ENCODE peak calls at places on chromosomes 7 and 10, in seven cellular contexts. A, S, P, T, V, J and F are unnamed samples.

GRCh38 chr7:75804004-75804403 is 9.6 kb downstream of the CCL24 start:
- DNase-seq in A (no peak), S (no peak), P (no peak), T (no peak), V (no peak), J (no peak), F (no peak)

GRCh38 chr10:73426318-73426717 is 7.0 kb downstream of the MSS51 start:
- DNase-seq in A (no peak), S (no peak), P (no peak), T (no peak), V (no peak), J (no peak), F (no peak)

GRCh38 chr7:96084880-96085551 is 236.9 kb downstream of the SLC25A13 start:
- DNase-seq in A (no peak), S (no peak), P (no peak), T (no peak), V (no peak), J (peak; percentile 68), F (no peak)

GRCh38 chr7:52161483-52161882 is 844.9 kb upstream of the COBL start:
- DNase-seq in A (no peak), S (no peak), P (no peak), T (no peak), V (no peak), J (no peak), F (no peak)

GRCh38 chr10:124949543-124949942 is 7.6 kb downstream of the ZRANB1 start:
- DNase-seq in A (no peak), S (no peak), P (no peak), T (no peak), V (no peak), J (peak; percentile 26), F (no peak)

GRCh38 chr10:67772894-67773511 is 65.0 kb downstream of the DNAJC12 start:
- DNase-seq in A (no peak), S (peak; percentile 60), P (no peak), T (no peak), V (no peak), J (peak; percentile 55), F (no peak)

GRCh38 chr10:1107679-1108078 is 51.5 kb downstream of the WDR37 start:
- DNase-seq in A (peak; percentile 74), S (no peak), P (no peak), T (no peak), V (no peak), J (no peak), F (no peak)

GRCh38 chr7:12638851-12639467 is 48.5 kb upstream of the ARL4A start:
- DNase-seq in A (no peak), S (peak; percentile 70), P (no peak), T (no peak), V (no peak), J (peak; percentile 54), F (no peak)

GRCh38 chr7:82528577-82529305 is 85.2 kb upstream of the CACNA2D1 start:
- DNase-seq in A (no peak), S (no peak), P (no peak), T (no peak), V (no peak), J (peak; percentile 76), F (no peak)

GRCh38 chr10:30247704-30248103 is 101.4 kb downstream of the MTPAP start:
- DNase-seq in A (no peak), S (peak; percentile 62), P (no peak), T (no peak), V (no peak), J (no peak), F (no peak)

GRCh38 chr7:64867863-64868440 is 35.1 kb upstream of the ZNF273 start:
- DNase-seq in A (no peak), S (no peak), P (no peak), T (no peak), V (no peak), J (no peak), F (no peak)

GRCh38 chr7:79268730-79269129 is 184.7 kb downstream of the MAGI2 start:
- DNase-seq in A (no peak), S (no peak), P (no peak), T (no peak), V (no peak), J (no peak), F (no peak)

GRCh38 chr7:19122018-19122588 is 4.7 kb upstream of the TWIST1 start:
- DNase-seq in A (no peak), S (peak; percentile 50), P (no peak), T (no peak), V (no peak), J (peak; percentile 72), F (no peak)

GRCh38 chr7:46301677-46302076 is 380.6 kb upstream of the IGFBP3 start:
- DNase-seq in A (no peak), S (no peak), P (no peak), T (no peak), V (no peak), J (peak; percentile 84), F (no peak)

GRCh38 chr10:94092848-94093247 is 99.1 kb downstream of the PLCE1 start:
- DNase-seq in A (no peak), S (no peak), P (peak; percentile 26), T (no peak), V (no peak), J (peak; percentile 25), F (no peak)

GRCh38 chr10:94093286-94093905 is 99.7 kb downstream of the PLCE1 start:
- DNase-seq in A (no peak), S (no peak), P (no peak), T (no peak), V (no peak), J (peak; percentile 42), F (no peak)

GRCh38 chr10:94085288-94085687 is 91.6 kb downstream of the PLCE1 start:
- DNase-seq in A (no peak), S (no peak), P (no peak), T (no peak), V (no peak), J (peak; percentile 12), F (no peak)

GRCh38 chr10:94085766-94086437 is 92.2 kb downstream of the PLCE1 start:
- DNase-seq in A (no peak), S (no peak), P (no peak), T (no peak), V (no peak), J (no peak), F (no peak)

DNA sequence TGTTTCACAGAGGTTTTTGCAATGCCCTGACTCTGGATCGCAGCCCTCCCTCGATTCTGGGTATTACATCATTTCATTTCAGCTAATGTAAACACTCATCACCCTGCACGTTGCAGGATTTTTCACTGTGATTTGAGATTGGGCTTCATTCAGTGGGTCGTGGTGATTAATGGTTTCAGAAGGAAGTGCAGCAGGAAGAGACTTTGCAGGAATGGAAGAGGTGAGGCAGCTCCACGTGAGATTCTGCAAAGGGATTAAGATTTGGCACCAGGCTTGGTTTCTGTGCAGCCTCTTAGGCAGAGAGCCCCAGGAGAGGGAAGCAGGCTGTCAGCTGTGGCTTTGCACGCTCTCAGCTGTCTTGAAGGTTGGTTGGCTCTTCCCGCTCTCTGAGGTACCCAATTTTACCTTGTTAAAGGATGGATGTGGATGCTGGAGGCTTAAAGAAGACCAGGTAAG is 95.2 kb downstream of the PLCE1 start:
- DNase-seq in A (no peak), S (no peak), P (no peak), T (no peak), V (no peak), J (peak; percentile 70), F (peak; percentile 55)
- H3K4me3 ChIP-seq in A (no peak overlapping the region), S (no peak overlapping the region), P (peak overlapping the region; percentile 66), T (no peak overlapping the region), V (peak overlapping the region; percentile 37), J (no peak overlapping the region), F (no peak overlapping the region)

GRCh38 chr10:101065479-101066145 is 3.8 kb downstream of the KAZALD1 start:
- DNase-seq in A (peak; percentile 31), S (no peak), P (no peak), T (no peak), V (no peak), J (peak; percentile 68), F (no peak)
- H3K27me3 ChIP-seq in A (peaks cover 9% of the 10 kb centered on the region), S (no peaks in the 10 kb centered on the region), P (no peaks in the 10 kb centered on the region), T (peaks cover 16% of the 10 kb centered on the region), V (no peaks in the 10 kb centered on the region), J (no peaks in the 10 kb centered on the region), F (no peaks in the 10 kb centered on the region)

GRCh38 chr7:157576415-157576814 is 239.6 kb downstream of the DNAJB6 start:
- DNase-seq in A (peak; percentile 57), S (no peak), P (no peak), T (peak; percentile 19), V (peak; percentile 35), J (no peak), F (no peak)
- H3K9me3 ChIP-seq in A (no peaks in the 10 kb centered on the region), S (no peaks in the 10 kb centered on the region), P (no peaks in the 10 kb centered on the region), T (no peaks in the 10 kb centered on the region), V (no peaks in the 10 kb centered on the region), J (peaks cover 34% of the 10 kb centered on the region), F (no peaks in the 10 kb centered on the region)

DNA sequence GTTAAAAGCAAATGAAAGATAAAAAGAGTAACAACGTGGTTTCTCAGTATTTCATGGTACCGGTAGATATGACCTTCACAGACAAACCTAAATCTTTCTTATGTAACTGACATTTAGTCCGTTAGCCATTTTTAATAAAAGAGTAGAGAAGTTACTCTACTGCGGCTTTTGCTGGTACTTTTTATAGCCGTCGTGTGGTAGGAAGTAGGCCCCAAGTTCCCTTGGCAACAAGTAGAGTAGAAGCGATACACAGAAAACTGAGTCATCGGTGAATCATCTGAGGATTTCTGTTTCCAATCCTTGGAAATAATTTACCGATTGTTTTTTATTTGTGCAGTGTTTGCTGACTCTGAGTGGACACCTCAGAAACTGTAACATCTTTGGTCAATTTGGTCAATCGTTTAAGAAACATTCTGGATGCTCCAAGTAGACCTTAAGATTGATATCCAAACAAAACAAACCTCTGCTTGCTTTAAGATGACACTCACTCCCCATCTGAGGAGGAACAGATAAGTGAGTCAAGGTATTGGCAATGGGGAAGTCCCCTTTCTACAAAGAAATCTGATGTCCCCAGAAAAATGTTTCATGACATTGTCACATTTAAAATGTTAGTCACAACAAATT is 63.9 kb upstream of the AHR start:
- DNase-seq in A (peak; percentile 37), S (peak; percentile 63), P (no peak), T (peak; percentile 77), V (peak; percentile 25), J (peak; percentile 95), F (peak; percentile 65)
- H3K4me3 ChIP-seq in A (no peak overlapping the region), S (peak overlapping the region; percentile 41), P (no peak overlapping the region), T (no peak overlapping the region), V (no peak overlapping the region), J (no peak overlapping the region), F (no peak overlapping the region)

GRCh38 chr10:93897070-93897797 is 3.5 kb downstream of the SLC35G1 start:
- DNase-seq in A (no peak), S (no peak), P (no peak), T (no peak), V (no peak), J (no peak), F (no peak)
- H3K27me3 ChIP-seq in A (no peaks in the 10 kb centered on the region), S (no peaks in the 10 kb centered on the region), P (no peaks in the 10 kb centered on the region), T (no peaks in the 10 kb centered on the region), V (no peaks in the 10 kb centered on the region), J (no peaks in the 10 kb centered on the region), F (no peaks in the 10 kb centered on the region)

GRCh38 chr10:131626274-131626673 is 274.5 kb upstream of the PPP2R2D start:
- DNase-seq in A (no peak), S (no peak), P (no peak), T (no peak), V (no peak), J (no peak), F (no peak)

GRCh38 chr10:131629026-131629425 is 271.8 kb upstream of the PPP2R2D start:
- DNase-seq in A (no peak), S (no peak), P (no peak), T (no peak), V (no peak), J (no peak), F (no peak)

GRCh38 chr10:131621784-131622624 is 278.8 kb upstream of the PPP2R2D start:
- DNase-seq in A (no peak), S (no peak), P (no peak), T (no peak), V (no peak), J (no peak), F (no peak)

GRCh38 chr10:131620904-131621303 is 279.9 kb upstream of the PPP2R2D start:
- DNase-seq in A (no peak), S (no peak), P (no peak), T (no peak), V (no peak), J (no peak), F (no peak)

GRCh38 chr10:131625041-131625440 is 275.8 kb upstream of the PPP2R2D start:
- DNase-seq in A (no peak), S (no peak), P (no peak), T (no peak), V (no peak), J (no peak), F (no peak)
- H3K9me3 ChIP-seq in A (no peaks in the 10 kb centered on the region), S (no peaks in the 10 kb centered on the region), P (no peaks in the 10 kb centered on the region), T (no peaks in the 10 kb centered on the region), V (no peaks in the 10 kb centered on the region), J (peaks cover 31% of the 10 kb centered on the region), F (no peaks in the 10 kb centered on the region)